ENCODE peak calls at places on chromosomes 1 and 21, in seven cellular contexts. K is coronary artery, C is fibroblast of lung, N is HFF-Myc, G is Calu3, M is tibial artery, P is mucosa of descending colon. H is an unnamed sample.

GRCh38 chr1:221335161-221336101 is 406.5 kb downstream of the DUSP10 start:
- DNase-seq in G (peak), K (peak), P (peak), N (peak), C (peak), M (peak), H (no peak)

GRCh38 chr1:107648071-107648470 is 316.9 kb downstream of the VAV3 start:
- DNase-seq in M (no peak), G (no peak), N (no peak), C (peak), P (no peak), K (no peak), H (no peak)

GRCh38 chr1:9195651-9196050 is 38.9 kb upstream of the H6PD start:
- DNase-seq in C (peak), P (no peak), K (no peak), M (no peak), N (no peak), G (no peak), H (no peak)

GRCh38 chr1:156062189-156062588 is 1.2 kb downstream of the RAB25 start:
- DNase-seq in M (no peak), P (peak), G (peak), N (no peak), K (no peak), C (no peak), H (no peak)

GRCh38 chr1:1615256-1616044 is at the start of gene MIB2:
- DNase-seq in C (peak), M (peak), K (peak), P (peak), N (peak), G (peak), H (peak)

GRCh38 chr1:7046314-7046713 is 261.1 kb downstream of the CAMTA1 start:
- DNase-seq in P (peak), M (no peak), K (no peak), G (peak), C (peak), N (peak), H (no peak)

GRCh38 chr1:243731974-243732373 is 118.1 kb downstream of the AKT3 start:
- DNase-seq in G (peak), P (no peak), K (no peak), C (no peak), N (no peak), M (no peak), H (no peak)

GRCh38 chr1:63082754-63083153 is 239.6 kb upstream of the FOXD3 start:
- DNase-seq in G (no peak), N (no peak), P (no peak), M (no peak), C (no peak), K (no peak), H (no peak)

GRCh38 chr1:75475709-75476108 is 135.2 kb downstream of the SLC44A5 start:
- DNase-seq in G (no peak), K (no peak), C (no peak), M (no peak), N (no peak), P (no peak), H (no peak)

GRCh38 chr21:42724226-42724920 is 71.0 kb downstream of the PDE9A start:
- DNase-seq in P (peak), M (no peak), N (peak), K (no peak), G (peak), C (peak), H (no peak)

GRCh38 chr1:156608981-156609380 is 7.7 kb upstream of the GPATCH4 start:
- DNase-seq in C (no peak), M (no peak), G (peak), P (no peak), K (no peak), N (no peak), H (peak)

GRCh38 chr1:224623310-224623714 is 7.2 kb downstream of the CNIH3 start:
- DNase-seq in P (no peak), C (peak), G (no peak), N (no peak), M (no peak), K (no peak), H (no peak)

GRCh38 chr1:77683836-77684148 is 1.3 kb upstream of the ZZZ3 start:
- DNase-seq in P (no peak), K (no peak), M (no peak), C (no peak), G (no peak), N (no peak), H (no peak)

GRCh38 chr1:1084372-1085170 is 10.5 kb upstream of the RNF223 start:
- DNase-seq in G (no peak), P (peak), C (no peak), N (no peak), M (peak), K (peak), H (no peak)

GRCh38 chr1:99662581-99663208 is 16.8 kb downstream of the PALMD start:
- DNase-seq in M (peak), K (peak), N (no peak), C (peak), P (no peak), G (no peak), H (no peak)

GRCh38 chr1:183370399-183371058 is 47.7 kb downstream of the NMNAT2 start:
- DNase-seq in G (peak), M (no peak), N (no peak), C (no peak), P (peak), K (no peak), H (no peak)

GRCh38 chr21:41361053-41361785 is 608 bp upstream of the MX2 start:
- DNase-seq in G (no peak), C (no peak), N (no peak), K (peak), P (no peak), M (no peak), H (no peak)

GRCh38 chr1:231059566-231060193 is 19.6 kb upstream of the FAM89A start:
- DNase-seq in K (no peak), G (no peak), N (peak), C (peak), M (no peak), P (no peak), H (no peak)

GRCh38 chr1:197619008-197619640 is 156.2 kb downstream of the DENND1B start:
- DNase-seq in N (no peak), C (peak), P (no peak), K (no peak), M (no peak), G (no peak), H (no peak)

GRCh38 chr1:113871597-113872113 is at the start of gene PTPN22:
- DNase-seq in N (peak), P (peak), M (no peak), C (peak), G (no peak), K (no peak), H (peak)

GRCh38 chr21:34302496-34302895 is 61.3 kb upstream of the KCNE2 start:
- DNase-seq in K (no peak), N (no peak), G (no peak), M (no peak), C (no peak), P (no peak), H (no peak)

GRCh38 chr21:34535886-34536285 is 23.9 kb upstream of the KCNE1 start:
- DNase-seq in C (no peak), K (no peak), G (no peak), M (no peak), N (no peak), P (no peak), H (no peak)

GRCh38 chr1:203680765-203681164 is 54.1 kb downstream of the ATP2B4 start:
- DNase-seq in M (no peak), P (no peak), N (no peak), K (no peak), G (no peak), C (no peak), H (no peak)

GRCh38 chr1:203681739-203682138 is 55.1 kb downstream of the ATP2B4 start:
- DNase-seq in N (no peak), G (no peak), M (no peak), C (no peak), P (no peak), K (no peak), H (no peak)

GRCh38 chr1:203686091-203686632 is 59.5 kb downstream of the ATP2B4 start:
- DNase-seq in C (peak), M (no peak), K (no peak), N (no peak), P (no peak), G (no peak), H (no peak)

GRCh38 chr1:203682401-203683383 is 56.1 kb downstream of the ATP2B4 start:
- DNase-seq in K (no peak), N (no peak), G (no peak), C (no peak), M (no peak), P (no peak), H (no peak)

GRCh38 chr1:203684077-203684476 is 57.4 kb downstream of the ATP2B4 start:
- DNase-seq in K (no peak), M (no peak), N (no peak), C (no peak), P (no peak), G (no peak), H (no peak)
- TF ChIP-seq CTCF in K (no peak), M (no peak), N (no peak), C (no peak), P (no peak), G (no peak), H (no peak)

GRCh38 chr1:21518774-21519455 is 9.7 kb downstream of the ALPL start:
- DNase-seq in M (no peak), K (no peak), G (no peak), C (no peak), N (no peak), P (peak), H (no peak)

GRCh38 chr1:21517161-21517589 is 8.0 kb downstream of the ALPL start:
- DNase-seq in C (no peak), M (no peak), P (no peak), K (no peak), N (no peak), G (peak), H (no peak)

GRCh38 chr1:21520899-21521716 is 11.9 kb downstream of the ALPL start:
- DNase-seq in P (peak), M (no peak), C (peak), K (no peak), G (no peak), N (peak), H (no peak)

GRCh38 chr1:21514245-21514644 is 5.0 kb downstream of the ALPL start:
- DNase-seq in G (no peak), C (no peak), K (no peak), N (no peak), P (no peak), M (no peak), H (peak)

GRCh38 chr1:21517660-21518480 is 8.6 kb downstream of the ALPL start:
- DNase-seq in K (no peak), N (no peak), M (no peak), G (no peak), P (no peak), C (no peak), H (no peak)
- TF ChIP-seq CTCF in K (no peak), N (no peak), M (no peak), G (no peak), P (no peak), C (no peak), H (no peak)

GRCh38 chr1:41340655-41341364 is 20.4 kb upstream of the FOXO6 start:
- DNase-seq in M (no peak), K (no peak), P (no peak), N (no peak), G (no peak), C (no peak), H (no peak)

GRCh38 chr1:41343790-41344679 is 17.2 kb upstream of the FOXO6 start:
- DNase-seq in N (no peak), M (peak), C (no peak), G (no peak), P (no peak), K (peak), H (no peak)

GRCh38 chr1:41341365-41341683 is 19.9 kb upstream of the FOXO6 start:
- DNase-seq in G (no peak), P (no peak), C (no peak), K (peak), N (no peak), M (no peak), H (no peak)

GRCh38 chr1:41341756-41342562 is 19.3 kb upstream of the FOXO6 start:
- DNase-seq in C (no peak), G (peak), M (no peak), K (peak), N (no peak), P (peak), H (no peak)

DNA sequence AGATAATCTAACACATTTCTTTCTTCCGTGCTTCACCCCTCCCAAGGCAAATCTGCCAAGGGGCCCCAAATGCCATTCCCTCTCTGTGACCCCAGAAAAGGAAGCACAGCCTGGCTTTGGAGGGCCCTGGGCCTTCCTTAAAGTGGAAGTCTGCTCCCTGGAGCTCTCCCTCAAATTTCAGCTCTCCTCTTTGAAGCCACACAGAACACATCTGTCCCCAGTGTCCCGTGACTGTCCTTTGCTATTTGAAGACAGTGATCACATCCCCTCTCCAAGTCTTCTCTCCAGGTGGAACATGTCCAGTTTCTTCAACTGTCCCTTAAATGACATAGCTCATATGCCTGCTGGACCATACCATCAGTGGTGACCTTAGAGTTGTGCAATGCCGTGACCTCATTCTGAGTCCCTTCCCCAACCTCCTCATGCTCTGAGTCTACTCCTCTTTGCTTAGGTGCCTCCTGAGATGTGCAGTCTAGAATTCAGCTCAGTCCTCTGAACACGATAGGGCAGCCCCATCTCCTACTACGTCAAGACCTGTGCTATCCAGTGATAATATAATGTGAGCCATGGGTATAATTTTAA is 18.4 kb upstream of the FOXO6 start:
- DNase-seq in C (no peak), N (no peak), K (peak), M (no peak), G (no peak), P (no peak), H (no peak)
- TF ChIP-seq CTCF in C (no peak), N (no peak), K (no peak), M (no peak), G (no peak), P (no peak), H (no peak)

GRCh38 chr1:54499097-54500029 is 48.7 kb upstream of the ACOT11 start:
- DNase-seq in M (no peak), K (no peak), N (no peak), P (peak), G (peak), C (peak), H (no peak)
- TF ChIP-seq CTCF in M (peak), K (peak), N (peak), P (no peak), G (no peak), C (peak), H (no peak)

GRCh38 chr1:187032982-187033705 is 204.4 kb downstream of the PLA2G4A start:
- DNase-seq in G (no peak), P (no peak), C (no peak), N (no peak), M (no peak), K (no peak), H (no peak)
- TF ChIP-seq CTCF in G (no peak), P (no peak), C (no peak), N (no peak), M (no peak), K (no peak), H (no peak)

GRCh38 chr1:84603223-84603622 is 29.0 kb upstream of the CTBS start:
- DNase-seq in G (no peak), C (no peak), M (no peak), P (no peak), K (no peak), N (no peak), H (no peak)

GRCh38 chr1:84600796-84601195 is 26.6 kb upstream of the CTBS start:
- DNase-seq in C (no peak), P (no peak), K (no peak), G (no peak), N (no peak), M (no peak), H (no peak)

GRCh38 chr1:84606977-84607376 is 32.7 kb upstream of the CTBS start:
- DNase-seq in N (no peak), C (no peak), M (no peak), P (no peak), G (no peak), K (no peak), H (no peak)

GRCh38 chr1:84605157-84605556 is 30.9 kb upstream of the CTBS start:
- DNase-seq in K (no peak), P (no peak), G (no peak), N (no peak), M (no peak), C (no peak), H (no peak)

DNA sequence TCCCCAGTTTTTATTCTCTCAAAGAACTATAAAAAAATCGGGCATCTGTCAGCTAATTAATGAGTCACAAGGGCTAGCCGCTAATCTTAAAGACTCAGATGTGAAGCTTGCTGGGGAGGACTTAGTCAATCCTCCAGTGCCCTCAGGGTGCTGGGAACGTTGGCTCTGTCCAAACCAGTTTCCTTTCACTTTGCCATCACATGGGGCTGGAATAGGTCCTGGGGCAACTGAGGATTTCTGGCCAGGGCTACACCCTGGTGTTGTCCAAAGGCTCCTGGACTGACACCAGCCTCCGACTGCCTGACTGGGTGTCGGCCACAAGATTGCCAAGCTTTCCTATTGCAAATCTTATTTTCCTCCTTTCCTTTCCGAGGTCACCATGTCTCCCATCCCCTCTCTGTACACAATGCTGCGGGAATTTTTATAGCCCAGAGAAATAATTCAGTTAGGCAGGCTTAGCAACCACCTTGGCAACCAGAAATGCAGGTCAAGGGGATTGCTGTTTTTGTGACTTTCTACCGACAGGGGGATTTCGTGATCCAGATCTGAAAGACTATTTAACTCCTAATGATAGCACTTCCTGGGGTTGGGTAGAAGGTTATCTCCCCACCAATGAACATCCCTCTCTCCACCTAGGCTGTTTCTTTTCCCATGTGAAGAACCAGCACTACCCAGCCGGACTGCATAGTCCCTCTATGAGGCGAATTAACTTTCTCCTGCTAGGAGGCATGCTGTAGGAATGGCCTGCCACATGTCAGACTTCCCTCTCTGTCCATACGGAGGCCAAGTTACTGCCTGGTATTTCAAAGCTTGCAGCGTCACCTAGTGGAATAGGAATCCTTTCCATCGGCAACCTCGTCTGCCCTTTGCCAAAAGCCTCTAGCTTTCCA is 29.9 kb upstream of the CTBS start:
- DNase-seq in G (peak), M (peak), K (peak), P (no peak), N (peak), C (peak), H (no peak)
- TF ChIP-seq CTCF in G (no peak), M (peak), K (peak), P (no peak), N (peak), C (peak), H (no peak)

GRCh38 chr1:68119445-68119844 is 69.0 kb upstream of the DIRAS3 start:
- DNase-seq in P (no peak), K (no peak), M (no peak), N (no peak), G (no peak), C (no peak), H (no peak)
- TF ChIP-seq CTCF in P (no peak), K (no peak), M (no peak), N (no peak), G (no peak), C (no peak), H (no peak)

DNA sequence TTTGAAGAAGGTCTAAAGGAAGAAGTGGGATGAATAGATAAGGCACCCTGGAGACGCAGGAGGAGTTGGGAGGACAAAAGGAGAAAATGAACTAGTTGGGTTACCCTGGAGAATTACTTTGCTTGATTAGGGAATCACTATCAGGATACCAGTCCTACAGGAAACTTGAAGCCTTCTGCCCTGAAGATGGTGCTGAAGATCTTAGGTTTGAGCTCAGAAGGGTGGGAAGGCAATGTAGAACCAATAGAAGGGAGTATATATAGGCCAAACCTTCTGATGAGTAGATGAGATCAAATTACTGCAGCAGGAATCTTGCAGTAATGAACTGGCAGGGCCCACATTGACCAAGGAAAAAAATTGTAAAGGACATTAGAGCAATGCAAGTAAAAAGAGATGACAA is 116.4 kb upstream of the CACYBP start:
- DNase-seq in C (peak), P (no peak), M (no peak), K (no peak), G (no peak), N (peak), H (no peak)
- TF ChIP-seq CTCF in C (no peak), P (no peak), M (no peak), K (no peak), G (no peak), N (no peak), H (no peak)

GRCh38 chr1:82840192-82840591 is 1039.5 kb downstream of the ADGRL2 start:
- DNase-seq in G (no peak), M (no peak), C (no peak), K (no peak), P (no peak), N (no peak), H (no peak)

GRCh38 chr1:82836246-82836645 is 1035.5 kb downstream of the ADGRL2 start:
- DNase-seq in K (no peak), G (no peak), C (no peak), M (no peak), P (no peak), N (no peak), H (no peak)

GRCh38 chr1:82837261-82837660 is 1036.5 kb downstream of the ADGRL2 start:
- DNase-seq in N (no peak), K (no peak), G (no peak), M (no peak), C (peak), P (no peak), H (no peak)

DNA sequence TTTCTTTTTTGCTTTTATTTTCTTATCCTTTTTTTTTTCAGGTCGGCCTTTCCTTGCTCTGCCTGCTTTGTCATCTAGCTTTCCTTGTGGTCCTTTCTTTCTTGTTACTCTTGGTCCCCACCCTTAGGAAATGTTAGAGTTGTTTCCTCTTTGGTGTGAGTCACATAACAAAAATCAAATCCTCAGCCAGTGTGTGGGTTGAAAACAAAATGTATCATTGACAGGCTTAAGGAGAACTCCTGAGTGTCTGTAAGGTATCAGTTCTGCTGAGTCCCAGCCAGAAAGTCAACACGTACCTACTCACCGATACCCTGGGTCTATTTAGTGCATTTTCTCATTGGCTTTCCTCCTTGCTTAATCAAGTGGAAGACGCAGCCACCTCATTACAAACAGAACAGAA is 1037.3 kb downstream of the ADGRL2 start:
- DNase-seq in G (no peak), M (no peak), P (no peak), K (no peak), C (peak), N (peak), H (no peak)
- TF ChIP-seq CTCF in G (no peak), M (no peak), P (no peak), K (no peak), C (no peak), N (no peak), H (no peak)